ENCODE peak calls at places on chromosome 16, in eight cellular contexts. R is IMR-90; A is skeletal muscle cell; E is hippocampal formation; L is activated T-helper 1 cell treated with Interleukin-2 at 50 U/mL for 16 hours; I is astrocyte of the spinal cord; V is CD4-positive, CD25-positive, alpha-beta regulatory T cell; X is AML-193. O is an unnamed sample.

GRCh38 chr16:11716330-11716729 is 26.3 kb downstream of the TXNDC11 start:
- DNase-seq in E (no peak), X (no peak), V (no peak), A (no peak), L (no peak), R (no peak), I (no peak), O (no peak)

GRCh38 chr16:9957002-9957401 is 225.2 kb downstream of the GRIN2A start:
- DNase-seq in V (no peak), I (no peak), X (no peak), E (no peak), A (no peak), L (no peak), R (no peak), O (no peak)

GRCh38 chr16:87457724-87458423 is 35.0 kb downstream of the ZCCHC14 start:
- DNase-seq in L (no peak), V (no peak), I (peak), A (peak), R (peak), X (no peak), E (no peak), O (no peak)

GRCh38 chr16:86379505-86379846 is 130.9 kb upstream of the FOXF1 start:
- DNase-seq in E (no peak), X (no peak), A (no peak), I (peak), R (no peak), V (no peak), L (no peak), O (no peak)

GRCh38 chr16:19116711-19117449 is 3.1 kb downstream of the ITPRIPL2 start:
- DNase-seq in E (no peak), R (peak), V (no peak), I (no peak), A (no peak), X (no peak), L (no peak), O (no peak)

GRCh38 chr16:82370282-82370681 is 200.3 kb upstream of the MPHOSPH6 start:
- DNase-seq in E (no peak), A (no peak), X (no peak), V (no peak), R (no peak), L (no peak), I (no peak), O (no peak)

GRCh38 chr16:61721561-61721960 is 314.7 kb downstream of the CDH8 start:
- DNase-seq in X (no peak), I (no peak), R (no peak), V (no peak), E (no peak), A (no peak), L (no peak), O (no peak)

GRCh38 chr16:54847207-54847606 is 83.5 kb upstream of the IRX5 start:
- DNase-seq in E (no peak), V (no peak), R (no peak), A (no peak), I (no peak), X (no peak), L (no peak), O (no peak)

GRCh38 chr16:17273142-17273561 is 197.6 kb downstream of the XYLT1 start:
- DNase-seq in E (no peak), R (peak), X (peak), A (peak), L (no peak), V (no peak), I (peak), O (no peak)

GRCh38 chr16:17417740-17418139 is 53.0 kb downstream of the XYLT1 start:
- DNase-seq in E (no peak), A (no peak), X (no peak), V (no peak), L (no peak), I (no peak), R (no peak), O (no peak)

GRCh38 chr16:67666538-67667433 is at the start of the genes C16orf86 and ENKD1:
- DNase-seq in E (peak), L (peak), I (peak), R (peak), A (no peak), X (peak), V (peak), O (peak)

GRCh38 chr16:89046491-89046890 is 47.2 kb upstream of the ACSF3 start:
- DNase-seq in E (no peak), L (no peak), R (no peak), I (no peak), X (no peak), A (no peak), V (no peak), O (no peak)

GRCh38 chr16:23031508-23032098 is 117.6 kb downstream of the USP31 start:
- DNase-seq in E (no peak), R (no peak), A (no peak), L (no peak), V (no peak), I (no peak), X (no peak), O (no peak)

GRCh38 chr16:83586036-83586810 is 221.6 kb upstream of the HSBP1 start:
- DNase-seq in X (no peak), V (no peak), E (no peak), A (no peak), L (no peak), I (no peak), R (no peak), O (no peak)

GRCh38 chr16:1914084-1914608 is 4.1 kb downstream of the HS3ST6 start:
- DNase-seq in L (no peak), E (no peak), I (no peak), V (no peak), X (no peak), A (no peak), R (no peak), O (no peak)

GRCh38 chr16:30924086-30924714 is 828 bp downstream of the FBXL19 start:
- DNase-seq in X (no peak), R (no peak), V (no peak), E (no peak), L (no peak), I (no peak), A (no peak), O (no peak)

GRCh38 chr16:56415849-56416248 is 9.5 kb downstream of the AMFR start:
- DNase-seq in I (no peak), L (no peak), E (no peak), A (no peak), V (no peak), X (no peak), R (no peak), O (no peak)

GRCh38 chr16:81831722-81832126 is 52.6 kb downstream of the PLCG2 start:
- DNase-seq in E (no peak), A (no peak), V (no peak), X (peak), R (no peak), L (no peak), I (no peak), O (peak)

GRCh38 chr16:89892055-89892630 is 18.8 kb downstream of the TCF25 start:
- DNase-seq in V (no peak), L (no peak), I (no peak), R (no peak), X (no peak), A (no peak), E (no peak), O (no peak)

GRCh38 chr16:85570735-85571562 is 42.2 kb upstream of the GSE1 start:
- DNase-seq in V (no peak), R (no peak), I (no peak), L (no peak), X (peak), A (no peak), E (no peak), O (no peak)

GRCh38 chr16:80527297-80527696 is 13.5 kb upstream of the DYNLRB2 start:
- DNase-seq in X (peak), A (no peak), E (no peak), I (peak), R (peak), V (peak), L (peak), O (no peak)

GRCh38 chr16:27642753-27643152 is 92.8 kb downstream of the KATNIP start:
- DNase-seq in V (no peak), A (no peak), L (no peak), X (no peak), E (no peak), I (peak), R (peak), O (peak)

GRCh38 chr16:69936252-69936651 is 14.9 kb upstream of the CLEC18A start:
- DNase-seq in E (no peak), A (no peak), R (no peak), X (no peak), I (no peak), L (no peak), V (no peak), O (no peak)

GRCh38 chr16:3716831-3717234 is 491 bp downstream of the TRAP1 start:
- DNase-seq in A (no peak), X (no peak), V (no peak), R (no peak), E (no peak), I (no peak), L (no peak), O (peak)

GRCh38 chr16:13795131-13795530 is 124.8 kb upstream of the ERCC4 start:
- DNase-seq in E (no peak), I (no peak), A (no peak), V (no peak), R (no peak), L (no peak), X (no peak), O (no peak)